ENCODE peak calls at places on chromosomes 12 and 14, in nine cellular contexts. P is Daoy; W is endothelial cell; Z is astrocyte; U is activated CD8-positive, alpha-beta memory T cell treated with anti-CD3 and anti-CD28 coated beads for 1 hour; V is stimulated activated CD8-positive, alpha-beta memory T cell treated with anti-CD3 and anti-CD28 coated beads, Interleukin-2, amount 100 ng/mL, for 1 hour; S is fibroblast of gingiva; A is SHP77; O is activated T-cell treated with anti-CD3 and anti-CD28 coated beads, Interleukin-2, amount 50 U/mL, for 48 hours. R is an unnamed sample.

GRCh38 chr12:120091371-120092090 is 25.0 kb downstream of the RAB35 start:
- DNase-seq in P (no peak), W (no peak), Z (no peak), U (no peak), V (no peak), S (no peak), A (no peak), O (no peak), R (no peak)

GRCh38 chr14:74014299-74014698 is 4.8 kb downstream of the ENTPD5 start:
- DNase-seq in P (no peak), W (no peak), Z (no peak), U (no peak), V (no peak), S (peak), A (no peak), O (no peak), R (no peak)

GRCh38 chr12:58502857-58503256 is 417.4 kb downstream of the LRIG3 start:
- DNase-seq in P (no peak), W (no peak), Z (no peak), U (no peak), V (no peak), S (no peak), A (no peak), O (no peak), R (no peak)

GRCh38 chr14:68644101-68644500 is 148.8 kb downstream of the ZFP36L1 start:
- DNase-seq in P (no peak), W (no peak), Z (no peak), U (no peak), V (no peak), S (no peak), A (no peak), O (peak), R (no peak)

GRCh38 chr12:19032826-19033225 is 96.7 kb upstream of the PLEKHA5 start:
- DNase-seq in P (no peak), W (no peak), Z (no peak), U (no peak), V (no peak), S (no peak), A (no peak), O (no peak), R (no peak)

GRCh38 chr14:91898256-91898843 is 31.0 kb upstream of the TC2N start:
- DNase-seq in P (no peak), W (no peak), Z (no peak), U (no peak), V (no peak), S (peak), A (no peak), O (no peak), R (no peak)

GRCh38 chr12:108675792-108676191 is 42.1 kb upstream of the SELPLG start:
- DNase-seq in P (no peak), W (no peak), Z (no peak), U (no peak), V (no peak), S (no peak), A (no peak), O (no peak), R (no peak)

GRCh38 chr12:52969828-52970569 is 21.1 kb downstream of the KRT18 start:
- DNase-seq in P (no peak), W (no peak), Z (no peak), U (no peak), V (no peak), S (no peak), A (no peak), O (no peak), R (no peak)

GRCh38 chr14:49692895-49693737 is at the start of gene KLHDC1:
- DNase-seq in P (peak), W (peak), Z (peak), U (peak), V (peak), S (peak), A (peak), O (peak), R (peak)

GRCh38 chr12:78407722-78408121 is 456.9 kb upstream of the SYT1 start:
- DNase-seq in P (no peak), W (no peak), Z (peak), U (no peak), V (no peak), S (no peak), A (peak), O (no peak), R (no peak)